ENCODE peak calls at places on chromosomes 3 and 15, in six cellular contexts. Z, E, V, I, L and T are unnamed samples.

GRCh38 chr3:154598166-154598565 is 168.2 kb upstream of the GPR149 start:
- DNase-seq in Z (peak), E (no peak), V (no peak), I (no peak), L (peak), T (no peak)

GRCh38 chr15:57732526-57733331 is 26.2 kb downstream of the POLR2M start:
- DNase-seq in Z (peak), E (peak), V (peak), I (no peak), L (peak), T (peak)

GRCh38 chr3:53231532-53232511 is 24.0 kb downstream of the TKT start:
- DNase-seq in Z (peak), E (no peak), V (no peak), I (peak), L (no peak), T (no peak)

GRCh38 chr3:9638147-9638546 is 11.2 kb upstream of the MTMR14 start:
- DNase-seq in Z (no peak), E (no peak), V (no peak), I (no peak), L (no peak), T (no peak)

GRCh38 chr15:38528279-38528678 is 36.3 kb downstream of the RASGRP1 start:
- DNase-seq in Z (no peak), E (peak), V (no peak), I (no peak), L (no peak), T (no peak)

GRCh38 chr3:186362988-186363387 is 954 bp upstream of the DGKG start:
- DNase-seq in Z (no peak), E (peak), V (no peak), I (no peak), L (no peak), T (no peak)

GRCh38 chr3:122782804-122783203 is 10.8 kb downstream of the HSPBAP1 start:
- DNase-seq in Z (peak), E (no peak), V (no peak), I (no peak), L (no peak), T (no peak)

GRCh38 chr3:107421170-107421792 is 44.0 kb downstream of the CCDC54 start:
- DNase-seq in Z (peak), E (peak), V (no peak), I (no peak), L (peak), T (no peak)

GRCh38 chr3:117910820-117911524 is 1123.7 kb downstream of the IGSF11 start:
- DNase-seq in Z (no peak), E (no peak), V (no peak), I (no peak), L (no peak), T (no peak)

GRCh38 chr3:69671082-69671952 is 67.9 kb upstream of the MITF start:
- DNase-seq in Z (peak), E (peak), V (no peak), I (no peak), L (peak), T (no peak)

GRCh38 chr15:36361351-36361870 is 218.0 kb upstream of the CDIN1 start:
- DNase-seq in Z (no peak), E (peak), V (no peak), I (no peak), L (no peak), T (no peak)

GRCh38 chr3:159732172-159733111 is 256.2 kb upstream of the IL12A start:
- DNase-seq in Z (no peak), E (peak), V (no peak), I (no peak), L (peak), T (no peak)

GRCh38 chr3:84223512-84223911 is 735.3 kb upstream of the CADM2 start:
- DNase-seq in Z (no peak), E (no peak), V (no peak), I (no peak), L (no peak), T (no peak)

GRCh38 chr15:58525926-58526538 is 94.2 kb downstream of the LIPC start:
- DNase-seq in Z (no peak), E (no peak), V (no peak), I (no peak), L (no peak), T (no peak)

GRCh38 chr15:75640483-75641175 is 605 bp upstream of the IMP3 start:
- DNase-seq in Z (peak), E (peak), V (no peak), I (no peak), L (peak), T (no peak)

GRCh38 chr3:46934508-46935167 is 41.9 kb downstream of the CCDC12 start:
- DNase-seq in Z (no peak), E (peak), V (no peak), I (peak), L (no peak), T (no peak)

GRCh38 chr3:11568503-11569155 is 75.1 kb downstream of the VGLL4 start:
- DNase-seq in Z (peak), E (peak), V (no peak), I (peak), L (no peak), T (peak)

GRCh38 chr3:44442591-44443309 is 34.7 kb downstream of the ZNF445 start:
- DNase-seq in Z (no peak), E (no peak), V (no peak), I (no peak), L (no peak), T (no peak)

GRCh38 chr3:51934991-51935885 is 6.5 kb downstream of the RRP9 start:
- DNase-seq in Z (peak), E (no peak), V (peak), I (peak), L (no peak), T (no peak)

GRCh38 chr15:82540984-82541431 is 751 bp upstream of the RPS17 start:
- DNase-seq in Z (peak), E (peak), V (peak), I (no peak), L (peak), T (no peak)